ENCODE peak calls at places on chromosomes 1 and 21, in ten cellular contexts. S is foreskin fibroblast, J is GM20000, B is HFFc6, Q is AG09319, D is Calu3, U is left ventricle myocardium inferior, T is heart left ventricle, H is glutamatergic neuron, X is WERI-Rb-1. Z is an unnamed sample.

GRCh38 chr1:25216123-25216522 is 16.2 kb downstream of the SYF2 start:
- DNase-seq in S (no peak), J (no peak), B (no peak), Q (no peak), D (no peak), U (no peak), T (no peak), H (no peak), X (no peak), Z (no peak)

GRCh38 chr1:150186789-150187559 is 37.3 kb downstream of the PLEKHO1 start:
- DNase-seq in S (no peak), J (peak; percentile 53), B (peak; percentile 41), Q (no peak), D (peak; percentile 34), U (no peak), T (no peak), H (no peak), X (no peak), Z (peak; percentile 31)

GRCh38 chr1:216464489-216464888 is 41.2 kb upstream of the USH2A start:
- DNase-seq in S (peak; percentile 83), J (no peak), B (peak; percentile 95), Q (peak; percentile 57), D (no peak), U (no peak), T (no peak), H (no peak), X (no peak), Z (no peak)

GRCh38 chr1:25047506-25048240 is 117.6 kb upstream of the RUNX3 start:
- DNase-seq in S (no peak), J (no peak), B (no peak), Q (no peak), D (no peak), U (no peak), T (no peak), H (no peak), X (no peak), Z (no peak)

GRCh38 chr1:67897270-67897949 is 64.1 kb upstream of the GNG12 start:
- DNase-seq in S (no peak), J (no peak), B (no peak), Q (peak; percentile 23), D (peak; percentile 34), U (no peak), T (no peak), H (no peak), X (no peak), Z (no peak)

GRCh38 chr1:4160181-4160580 is 260.1 kb upstream of the C1orf174 start:
- DNase-seq in S (no peak), J (no peak), B (no peak), Q (no peak), D (no peak), U (no peak), T (no peak), H (no peak), X (no peak), Z (no peak)

GRCh38 chr1:203899317-203899716 is 37.9 kb downstream of the SNRPE start:
- DNase-seq in S (no peak), J (no peak), B (no peak), Q (no peak), D (no peak), U (no peak), T (no peak), H (no peak), X (no peak), Z (no peak)

GRCh38 chr1:25517476-25518394 is 25.7 kb upstream of the LDLRAP1 start:
- DNase-seq in S (no peak), J (no peak), B (no peak), Q (no peak), D (no peak), U (no peak), T (no peak), H (no peak), X (no peak), Z (no peak)

GRCh38 chr21:46122241-46122671 is 24.3 kb downstream of the COL6A2 start:
- DNase-seq in S (peak; percentile 75), J (no peak), B (peak; percentile 93), Q (no peak), D (no peak), U (peak; percentile 14), T (peak; percentile 15), H (no peak), X (no peak), Z (no peak)

DNA sequence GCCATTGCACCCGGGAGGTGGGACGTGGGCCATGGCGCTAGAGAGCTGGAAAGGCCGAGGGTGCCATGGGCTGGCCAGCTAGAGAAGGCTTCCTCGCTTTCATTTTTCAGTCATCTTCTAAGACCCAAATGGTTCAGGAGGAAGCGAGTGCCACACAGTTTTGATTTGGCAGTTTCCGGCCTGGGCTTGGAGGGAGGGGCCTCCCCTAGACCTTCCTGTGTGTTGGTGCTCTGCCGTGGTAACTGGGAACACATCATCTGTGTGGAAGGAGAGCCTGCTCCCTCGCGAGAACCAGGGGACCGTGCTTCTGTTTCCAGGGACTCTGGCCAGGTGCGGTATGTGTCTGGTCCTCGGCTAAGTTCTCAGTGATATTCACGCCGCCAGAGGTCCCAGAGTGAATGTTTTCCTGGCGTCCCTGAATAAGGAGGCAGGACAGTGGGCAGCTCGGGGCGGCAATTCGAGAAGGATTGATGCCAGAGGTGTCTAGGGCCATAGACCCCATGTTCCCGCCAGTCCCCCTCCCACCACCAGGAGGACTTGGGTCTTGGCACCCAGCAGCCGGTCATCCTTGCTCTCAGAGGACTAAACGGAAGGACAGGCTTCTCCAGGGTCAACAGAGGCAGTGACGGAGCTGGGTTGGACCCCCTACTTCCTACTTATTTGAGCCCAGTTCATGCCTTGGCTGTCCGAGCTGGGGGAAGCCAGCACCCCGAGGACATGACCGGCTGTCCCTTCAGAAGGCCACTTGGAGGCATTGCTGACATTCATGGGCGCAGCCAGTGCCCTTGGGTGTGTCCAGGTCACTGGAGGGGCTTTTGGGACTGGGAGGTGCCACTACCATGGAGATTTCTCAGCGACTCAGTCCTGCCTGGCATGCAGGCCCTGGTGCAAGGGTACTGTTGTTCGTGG is 2.7 kb upstream of the NPHP4 start:
- DNase-seq in S (no peak), J (peak; percentile 65), B (no peak), Q (no peak), D (no peak), U (peak; percentile 18), T (no peak), H (peak; percentile 10), X (no peak), Z (no peak)
- TF ChIP-seq CTCF in S (no peak), J (no peak), B (peak; percentile 47), Q (no peak), D (no peak), U (no peak), T (no peak), H (peak; percentile 30), X (no peak), Z (no peak)

GRCh38 chr21:26958792-26959191 is 8.1 kb downstream of the ADAMTS5 start:
- DNase-seq in S (no peak), J (no peak), B (no peak), Q (no peak), D (no peak), U (no peak), T (peak; percentile 28), H (no peak), X (no peak), Z (no peak)

GRCh38 chr21:26962516-26963305 is 4.2 kb downstream of the ADAMTS5 start:
- DNase-seq in S (no peak), J (no peak), B (no peak), Q (peak; percentile 65), D (no peak), U (no peak), T (no peak), H (no peak), X (no peak), Z (no peak)

GRCh38 chr21:26965091-26965566 is 1.8 kb downstream of the ADAMTS5 start:
- DNase-seq in S (no peak), J (no peak), B (no peak), Q (no peak), D (no peak), U (no peak), T (no peak), H (no peak), X (no peak), Z (no peak)

GRCh38 chr21:26964379-26964778 is 2.5 kb downstream of the ADAMTS5 start:
- DNase-seq in S (peak; percentile 64), J (no peak), B (peak; percentile 40), Q (no peak), D (no peak), U (peak; percentile 66), T (peak; percentile 57), H (no peak), X (no peak), Z (no peak)

GRCh38 chr21:26961704-26962103 is 5.2 kb downstream of the ADAMTS5 start:
- DNase-seq in S (no peak), J (no peak), B (no peak), Q (no peak), D (no peak), U (no peak), T (no peak), H (peak; percentile 52), X (no peak), Z (no peak)
- TF ChIP-seq CTCF in S (no peak), J (no peak), B (peak; percentile 61), Q (peak; percentile 19), D (no peak), U (peak; percentile 29), T (peak; percentile 14), H (peak; percentile 55), X (peak; percentile 28), Z (peak; percentile 41)

GRCh38 chr21:32918467-32919140 is 107.1 kb upstream of the OLIG2 start:
- DNase-seq in S (no peak), J (no peak), B (no peak), Q (no peak), D (no peak), U (no peak), T (no peak), H (peak; percentile 46), X (peak; percentile 26), Z (no peak)

GRCh38 chr21:32917392-32918135 is 108.2 kb upstream of the OLIG2 start:
- DNase-seq in S (peak; percentile 3), J (no peak), B (no peak), Q (no peak), D (no peak), U (peak; percentile 18), T (no peak), H (no peak), X (no peak), Z (no peak)

GRCh38 chr21:32916088-32916487 is 109.6 kb upstream of the OLIG2 start:
- DNase-seq in S (no peak), J (no peak), B (no peak), Q (no peak), D (no peak), U (no peak), T (no peak), H (no peak), X (no peak), Z (no peak)

GRCh38 chr21:32915099-32915498 is 110.6 kb upstream of the OLIG2 start:
- DNase-seq in S (no peak), J (no peak), B (no peak), Q (no peak), D (no peak), U (no peak), T (no peak), H (no peak), X (no peak), Z (no peak)

GRCh38 chr21:32916522-32917099 is 109.1 kb upstream of the OLIG2 start:
- DNase-seq in S (no peak), J (no peak), B (no peak), Q (no peak), D (peak; percentile 15), U (no peak), T (no peak), H (no peak), X (peak; percentile 44), Z (no peak)
- TF ChIP-seq CTCF in S (no peak), J (no peak), B (peak; percentile 59), Q (peak; percentile 6), D (no peak), U (no peak), T (no peak), H (peak; percentile 21), X (peak; percentile 64), Z (peak; percentile 33)

GRCh38 chr1:187549540-187549939 is 720.8 kb downstream of the PLA2G4A start:
- DNase-seq in S (no peak), J (no peak), B (no peak), Q (no peak), D (no peak), U (no peak), T (no peak), H (no peak), X (no peak), Z (no peak)
- TF ChIP-seq CTCF in S (no peak), J (no peak), B (no peak), Q (no peak), D (no peak), U (no peak), T (no peak), H (no peak), X (no peak), Z (no peak)